ENCODE peak calls at places on chromosome 12, in eight cellular contexts. One of them, this sample, is unnamed.

GRCh38 chr12:62128186-62128965 is 131.8 kb upstream of the USP15 start:
- DNase-seq in fibroblast of mammary gland: no peak
- DNase-seq in AML-193: no peak
- DNase-seq in neuronal stem cell: no peak
- DNase-seq in aorta: no peak
- DNase-seq in activated CD4-positive, alpha-beta T cell treated with anti-CD3 and anti-CD28 coated beads, Interleukin-2, amount 10 ng/mL, durations not matched to agents 7 days and 5 days: no peak
- DNase-seq in amniotic stem cell: no peak
- DNase-seq in HTR-8/SVneo: no peak
- DNase-seq in this sample: no peak

GRCh38 chr12:69151254-69151751 is 88.1 kb upstream of the CPSF6 start:
- DNase-seq in amniotic stem cell: no peak
- DNase-seq in activated CD4-positive, alpha-beta T cell treated with anti-CD3 and anti-CD28 coated beads, Interleukin-2, amount 10 ng/mL, durations not matched to agents 7 days and 5 days: no peak
- DNase-seq in HTR-8/SVneo: no peak
- DNase-seq in fibroblast of mammary gland: peak; percentile 79
- DNase-seq in aorta: no peak
- DNase-seq in AML-193: no peak
- DNase-seq in neuronal stem cell: no peak
- DNase-seq in this sample: no peak

GRCh38 chr12:7131502-7131866 is 1.3 kb downstream of the CLSTN3 start:
- DNase-seq in HTR-8/SVneo: no peak
- DNase-seq in AML-193: peak; percentile 27
- DNase-seq in neuronal stem cell: no peak
- DNase-seq in aorta: peak; percentile 46
- DNase-seq in fibroblast of mammary gland: no peak
- DNase-seq in amniotic stem cell: no peak
- DNase-seq in activated CD4-positive, alpha-beta T cell treated with anti-CD3 and anti-CD28 coated beads, Interleukin-2, amount 10 ng/mL, durations not matched to agents 7 days and 5 days: peak; percentile 64
- DNase-seq in this sample: no peak

GRCh38 chr12:9673404-9674225 is 4.1 kb downstream of the CLEC2D start:
- DNase-seq in HTR-8/SVneo: peak; percentile 59
- DNase-seq in amniotic stem cell: no peak
- DNase-seq in aorta: peak; percentile 84
- DNase-seq in fibroblast of mammary gland: peak; percentile 93
- DNase-seq in AML-193: no peak
- DNase-seq in neuronal stem cell: no peak
- DNase-seq in activated CD4-positive, alpha-beta T cell treated with anti-CD3 and anti-CD28 coated beads, Interleukin-2, amount 10 ng/mL, durations not matched to agents 7 days and 5 days: peak; percentile 58
- DNase-seq in this sample: peak; percentile 63

GRCh38 chr12:103865151-103865730 is 24.2 kb upstream of the NT5DC3 start:
- DNase-seq in aorta: no peak
- DNase-seq in neuronal stem cell: no peak
- DNase-seq in AML-193: no peak
- DNase-seq in fibroblast of mammary gland: no peak
- DNase-seq in activated CD4-positive, alpha-beta T cell treated with anti-CD3 and anti-CD28 coated beads, Interleukin-2, amount 10 ng/mL, durations not matched to agents 7 days and 5 days: no peak
- DNase-seq in amniotic stem cell: no peak
- DNase-seq in HTR-8/SVneo: no peak
- DNase-seq in this sample: no peak

GRCh38 chr12:90514325-90514724 is 440.7 kb downstream of the CCER1 start:
- DNase-seq in neuronal stem cell: no peak
- DNase-seq in amniotic stem cell: no peak
- DNase-seq in activated CD4-positive, alpha-beta T cell treated with anti-CD3 and anti-CD28 coated beads, Interleukin-2, amount 10 ng/mL, durations not matched to agents 7 days and 5 days: no peak
- DNase-seq in fibroblast of mammary gland: peak; percentile 62
- DNase-seq in HTR-8/SVneo: no peak
- DNase-seq in aorta: no peak
- DNase-seq in AML-193: no peak
- DNase-seq in this sample: peak; percentile 40

GRCh38 chr12:24595652-24596235 is 353.2 kb downstream of the BCAT1 start:
- DNase-seq in HTR-8/SVneo: no peak
- DNase-seq in AML-193: no peak
- DNase-seq in aorta: no peak
- DNase-seq in amniotic stem cell: no peak
- DNase-seq in activated CD4-positive, alpha-beta T cell treated with anti-CD3 and anti-CD28 coated beads, Interleukin-2, amount 10 ng/mL, durations not matched to agents 7 days and 5 days: no peak
- DNase-seq in fibroblast of mammary gland: peak; percentile 18
- DNase-seq in neuronal stem cell: no peak
- DNase-seq in this sample: no peak

GRCh38 chr12:114975974-114976310 is 292.0 kb upstream of the TBX3 start:
- DNase-seq in neuronal stem cell: no peak
- DNase-seq in aorta: no peak
- DNase-seq in activated CD4-positive, alpha-beta T cell treated with anti-CD3 and anti-CD28 coated beads, Interleukin-2, amount 10 ng/mL, durations not matched to agents 7 days and 5 days: no peak
- DNase-seq in fibroblast of mammary gland: peak; percentile 86
- DNase-seq in amniotic stem cell: no peak
- DNase-seq in HTR-8/SVneo: no peak
- DNase-seq in AML-193: no peak
- DNase-seq in this sample: no peak

GRCh38 chr12:39404000-39404399 is 38.9 kb downstream of the KIF21A start:
- DNase-seq in HTR-8/SVneo: no peak
- DNase-seq in fibroblast of mammary gland: no peak
- DNase-seq in AML-193: no peak
- DNase-seq in amniotic stem cell: no peak
- DNase-seq in neuronal stem cell: no peak
- DNase-seq in activated CD4-positive, alpha-beta T cell treated with anti-CD3 and anti-CD28 coated beads, Interleukin-2, amount 10 ng/mL, durations not matched to agents 7 days and 5 days: no peak
- DNase-seq in aorta: no peak
- DNase-seq in this sample: no peak

This sample was measured in BJ.